ENCODE peak calls at places on chromosomes 12 and 14, in eight cellular contexts. X, N, P, K, Y, T, V and R are unnamed samples.

GRCh38 chr12:19093218-19093617 is 36.3 kb upstream of the PLEKHA5 start:
- DNase-seq in X (no peak), N (peak; percentile 24), P (no peak), K (no peak), Y (no peak), T (no peak), V (no peak), R (no peak)

GRCh38 chr12:123115409-123116111 is 35.3 kb downstream of the PITPNM2 start:
- DNase-seq in X (peak; percentile 78), N (peak; percentile 97), P (peak; percentile 26), K (peak; percentile 31), Y (peak; percentile 71), T (peak; percentile 83), V (no peak), R (no peak)

GRCh38 chr12:132216354-132216987 is 72.2 kb downstream of the NOC4L start:
- DNase-seq in X (no peak), N (no peak), P (no peak), K (no peak), Y (no peak), T (no peak), V (no peak), R (no peak)

GRCh38 chr12:58117201-58117600 is 175.8 kb downstream of the ATP23 start:
- DNase-seq in X (no peak), N (no peak), P (no peak), K (no peak), Y (no peak), T (no peak), V (no peak), R (no peak)

GRCh38 chr14:76946753-76947077 is 81.8 kb downstream of the IRF2BPL start:
- DNase-seq in X (no peak), N (no peak), P (no peak), K (no peak), Y (no peak), T (no peak), V (no peak), R (no peak)

GRCh38 chr12:1928439-1929121 is 10.1 kb upstream of the CACNA2D4 start:
- DNase-seq in X (peak; percentile 17), N (no peak), P (no peak), K (peak; percentile 29), Y (no peak), T (no peak), V (no peak), R (no peak)

GRCh38 chr14:52879958-52880357 is 70.9 kb downstream of the FERMT2 start:
- DNase-seq in X (no peak), N (peak; percentile 51), P (no peak), K (no peak), Y (peak; percentile 18), T (no peak), V (no peak), R (no peak)

GRCh38 chr12:9632766-9633165 is 25.1 kb upstream of the KLRB1 start:
- DNase-seq in X (no peak), N (no peak), P (no peak), K (no peak), Y (no peak), T (no peak), V (no peak), R (peak; percentile 50)

GRCh38 chr12:95970905-95971304 is 25.2 kb downstream of the HAL start:
- DNase-seq in X (no peak), N (no peak), P (no peak), K (no peak), Y (peak; percentile 51), T (no peak), V (no peak), R (no peak)

GRCh38 chr14:95609398-95609990 is 74.6 kb downstream of the GLRX5 start:
- DNase-seq in X (no peak), N (peak; percentile 33), P (peak; percentile 30), K (no peak), Y (peak; percentile 17), T (no peak), V (no peak), R (no peak)

GRCh38 chr14:32329146-32329545 is at the start of gene AKAP6:
- DNase-seq in X (no peak), N (no peak), P (no peak), K (no peak), Y (no peak), T (no peak), V (no peak), R (no peak)

GRCh38 chr14:96245710-96246534 is 10.1 kb upstream of the BDKRB1 start:
- DNase-seq in X (no peak), N (peak; percentile 73), P (no peak), K (no peak), Y (no peak), T (no peak), V (no peak), R (no peak)

GRCh38 chr12:34334953-34335743 is 312.9 kb downstream of the ALG10 start:
- DNase-seq in X (no peak), N (no peak), P (no peak), K (no peak), Y (no peak), T (no peak), V (no peak), R (no peak)

GRCh38 chr12:34334538-34334937 is 312.2 kb downstream of the ALG10 start:
- DNase-seq in X (no peak), N (no peak), P (no peak), K (no peak), Y (no peak), T (no peak), V (no peak), R (no peak)

GRCh38 chr12:34336619-34337465 is 314.5 kb downstream of the ALG10 start:
- DNase-seq in X (no peak), N (no peak), P (no peak), K (no peak), Y (no peak), T (no peak), V (no peak), R (no peak)

GRCh38 chr12:34335819-34336262 is 313.5 kb downstream of the ALG10 start:
- DNase-seq in X (no peak), N (no peak), P (no peak), K (no peak), Y (no peak), T (no peak), V (no peak), R (no peak)

DNA sequence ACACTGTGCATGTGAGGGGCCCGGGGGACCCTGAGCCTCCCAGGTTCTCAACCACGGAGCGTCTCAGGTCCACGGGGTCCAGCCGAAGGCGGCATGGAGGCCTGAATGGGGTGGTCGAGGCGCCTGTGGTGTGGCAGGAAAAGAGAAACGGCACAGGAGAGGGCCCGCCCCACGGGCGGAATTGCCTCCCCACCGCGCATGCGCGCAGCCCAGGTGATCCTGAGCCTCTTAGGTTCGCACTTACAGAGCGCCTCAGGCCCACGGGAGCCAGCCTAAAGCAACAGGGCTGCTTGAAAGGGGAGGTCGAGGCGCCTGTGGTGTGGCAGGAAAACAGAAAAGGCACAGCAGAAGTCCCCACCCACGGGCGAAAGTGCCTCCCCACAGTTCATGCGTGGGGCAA is 311.0 kb downstream of the ALG10 start:
- DNase-seq in X (no peak), N (no peak), P (no peak), K (no peak), Y (no peak), T (no peak), V (no peak), R (no peak)
- H3K9me3 ChIP-seq in X (peaks cover 7% of the 10 kb centered on the region), N (no peaks in the 10 kb centered on the region), P (no peaks in the 10 kb centered on the region), K (no peaks in the 10 kb centered on the region), Y (peaks cover 78% of the 10 kb centered on the region), T (no peaks in the 10 kb centered on the region), V (no peaks in the 10 kb centered on the region), R (no peaks in the 10 kb centered on the region)

GRCh38 chr12:86523844-86524243 is 267.7 kb upstream of the MGAT4C start:
- DNase-seq in X (no peak), N (no peak), P (no peak), K (no peak), Y (no peak), T (no peak), V (no peak), R (no peak)
- H3K9me3 ChIP-seq in X (no peaks in the 10 kb centered on the region), N (no peaks in the 10 kb centered on the region), P (no peaks in the 10 kb centered on the region), K (no peaks in the 10 kb centered on the region), Y (no peaks in the 10 kb centered on the region), T (no peaks in the 10 kb centered on the region), V (peaks cover 6% of the 10 kb centered on the region), R (no peaks in the 10 kb centered on the region)

GRCh38 chr12:3656946-3657622 is 95.8 kb downstream of the CRACR2A start:
- DNase-seq in X (no peak), N (no peak), P (no peak), K (no peak), Y (no peak), T (no peak), V (no peak), R (no peak)
- H3K9me3 ChIP-seq in X (no peaks in the 10 kb centered on the region), N (no peaks in the 10 kb centered on the region), P (no peaks in the 10 kb centered on the region), K (no peaks in the 10 kb centered on the region), Y (no peaks in the 10 kb centered on the region), T (no peaks in the 10 kb centered on the region), V (no peaks in the 10 kb centered on the region), R (no peaks in the 10 kb centered on the region)

DNA sequence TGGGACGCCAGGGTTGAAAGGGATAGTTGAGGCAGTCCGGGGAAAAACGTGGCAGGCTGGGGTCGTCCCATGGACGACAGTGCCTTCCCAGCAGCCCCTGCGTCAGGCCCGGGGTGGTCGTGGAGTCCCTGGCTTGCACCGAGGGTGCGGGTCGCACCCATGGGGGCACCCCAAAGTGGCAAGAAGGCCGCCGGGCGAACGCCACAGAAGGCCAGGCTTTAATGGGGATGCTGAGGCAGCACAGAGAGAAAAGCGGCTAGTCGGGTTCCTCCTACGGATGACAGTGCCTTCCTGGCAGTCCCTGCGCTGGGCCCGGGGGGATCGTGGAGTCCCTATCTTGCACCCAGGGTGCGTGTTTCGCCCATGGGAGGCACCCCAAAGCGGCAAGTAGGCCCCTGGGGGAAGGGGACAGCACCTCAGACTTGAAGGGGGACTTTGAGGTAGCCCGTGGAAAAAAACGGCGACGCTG is 158.6 kb upstream of the ALG10B start:
- DNase-seq in X (no peak), N (no peak), P (no peak), K (peak; percentile 45), Y (no peak), T (peak; percentile 70), V (no peak), R (no peak)
- H3K9me3 ChIP-seq in X (no peaks in the 10 kb centered on the region), N (no peaks in the 10 kb centered on the region), P (no peaks in the 10 kb centered on the region), K (no peaks in the 10 kb centered on the region), Y (no peaks in the 10 kb centered on the region), T (no peaks in the 10 kb centered on the region), V (no peaks in the 10 kb centered on the region), R (no peaks in the 10 kb centered on the region)

DNA sequence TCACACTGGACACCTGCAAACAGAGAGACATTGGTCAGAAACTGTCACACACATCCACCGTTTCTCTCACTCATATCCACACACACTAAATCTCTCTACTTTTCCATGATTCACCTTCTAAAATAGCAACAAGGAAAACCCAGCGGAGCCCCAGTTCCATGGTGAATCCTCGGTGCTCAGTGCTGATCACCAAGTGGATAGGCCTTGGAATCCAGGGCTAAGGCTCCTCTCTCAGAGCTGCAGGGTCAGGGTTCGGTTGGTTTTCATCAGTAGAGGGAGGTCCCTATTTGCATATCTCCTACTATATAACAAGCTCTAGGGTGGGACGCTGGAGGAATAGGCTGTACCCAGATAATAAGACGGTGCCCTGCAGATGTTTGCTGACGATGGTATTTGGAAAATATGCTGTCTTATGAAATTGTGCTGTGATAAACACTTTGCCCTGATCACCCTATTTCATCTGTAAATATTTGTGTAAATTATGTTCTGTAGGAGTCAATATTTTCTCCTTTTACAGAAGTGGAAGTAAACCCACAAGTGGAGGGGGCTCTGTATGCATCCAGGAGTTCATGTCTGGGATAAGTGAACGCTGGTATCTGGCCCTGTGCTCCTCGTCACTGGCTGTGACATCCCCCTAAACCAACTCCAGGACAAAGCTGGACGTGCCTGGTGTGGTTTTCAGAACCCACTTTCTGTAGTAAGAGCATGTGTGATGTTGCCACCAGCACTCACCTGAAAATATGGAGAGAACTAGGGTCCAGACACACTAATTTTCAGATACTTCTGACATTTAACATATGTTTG is 709.2 kb downstream of the TMEM121 start:
- DNase-seq in X (no peak), N (no peak), P (no peak), K (no peak), Y (no peak), T (no peak), V (no peak), R (no peak)
- H3K9me3 ChIP-seq in X (no peaks in the 10 kb centered on the region), N (peaks cover 3% of the 10 kb centered on the region), P (no peaks in the 10 kb centered on the region), K (no peaks in the 10 kb centered on the region), Y (no peaks in the 10 kb centered on the region), T (peaks cover 2% of the 10 kb centered on the region), V (no peaks in the 10 kb centered on the region), R (no peaks in the 10 kb centered on the region)